ENCODE peak calls at places on chromosomes 16 and 17, in nine cellular contexts. One of them, this sample, is unnamed.

GRCh38 chr17:55334881-55335523 is 70.2 kb downstream of the HLF start:
- DNase-seq in AG10803: no peak
- DNase-seq in GM23338: peak
- DNase-seq in lung: no peak
- DNase-seq in uterus: no peak
- DNase-seq in GM12864: no peak
- DNase-seq in osteocyte: peak
- DNase-seq in colonic mucosa: no peak
- DNase-seq in neural progenitor cell: no peak
- DNase-seq in this sample: no peak

GRCh38 chr16:75532791-75533190 is 3.1 kb downstream of the CHST5 start:
- DNase-seq in AG10803: no peak
- DNase-seq in GM23338: no peak
- DNase-seq in lung: no peak
- DNase-seq in uterus: no peak
- DNase-seq in GM12864: no peak
- DNase-seq in osteocyte: no peak
- DNase-seq in colonic mucosa: no peak
- DNase-seq in neural progenitor cell: no peak
- DNase-seq in this sample: no peak

GRCh38 chr16:65388592-65388991 is 266.7 kb upstream of the CDH11 start:
- DNase-seq in AG10803: no peak
- DNase-seq in GM23338: no peak
- DNase-seq in lung: no peak
- DNase-seq in uterus: no peak
- DNase-seq in GM12864: no peak
- DNase-seq in osteocyte: no peak
- DNase-seq in colonic mucosa: no peak
- DNase-seq in neural progenitor cell: no peak
- DNase-seq in this sample: no peak

GRCh38 chr17:60170835-60171752 is 21.3 kb downstream of the CA4 start:
- DNase-seq in AG10803: peak
- DNase-seq in GM23338: no peak
- DNase-seq in lung: no peak
- DNase-seq in uterus: no peak
- DNase-seq in GM12864: no peak
- DNase-seq in osteocyte: no peak
- DNase-seq in colonic mucosa: no peak
- DNase-seq in neural progenitor cell: no peak
- DNase-seq in this sample: no peak

GRCh38 chr16:66161942-66162341 is 204.5 kb upstream of the CDH5 start:
- DNase-seq in AG10803: no peak
- DNase-seq in GM23338: no peak
- DNase-seq in lung: no peak
- DNase-seq in uterus: no peak
- DNase-seq in GM12864: no peak
- DNase-seq in osteocyte: no peak
- DNase-seq in colonic mucosa: no peak
- DNase-seq in neural progenitor cell: no peak
- DNase-seq in this sample: no peak

GRCh38 chr16:3980311-3981111 is 100.0 kb upstream of the CREBBP start:
- DNase-seq in AG10803: peak
- DNase-seq in GM23338: no peak
- DNase-seq in lung: no peak
- DNase-seq in uterus: no peak
- DNase-seq in GM12864: no peak
- DNase-seq in osteocyte: no peak
- DNase-seq in colonic mucosa: no peak
- DNase-seq in neural progenitor cell: no peak
- DNase-seq in this sample: no peak

GRCh38 chr17:6940186-6940649 is 55.6 kb upstream of the ALOX12 start:
- DNase-seq in AG10803: peak
- DNase-seq in GM23338: no peak
- DNase-seq in lung: no peak
- DNase-seq in uterus: peak
- DNase-seq in GM12864: no peak
- DNase-seq in osteocyte: no peak
- DNase-seq in colonic mucosa: no peak
- DNase-seq in neural progenitor cell: no peak
- DNase-seq in this sample: no peak

GRCh38 chr17:75723201-75723930 is 2.1 kb downstream of the ITGB4 start:
- DNase-seq in AG10803: no peak
- DNase-seq in GM23338: no peak
- DNase-seq in lung: no peak
- DNase-seq in uterus: no peak
- DNase-seq in GM12864: no peak
- DNase-seq in osteocyte: no peak
- DNase-seq in colonic mucosa: peak
- DNase-seq in neural progenitor cell: no peak
- DNase-seq in this sample: peak

GRCh38 chr16:11499295-11500089 is 87.2 kb downstream of the LITAF start:
- DNase-seq in AG10803: no peak
- DNase-seq in GM23338: peak
- DNase-seq in lung: no peak
- DNase-seq in uterus: no peak
- DNase-seq in GM12864: no peak
- DNase-seq in osteocyte: no peak
- DNase-seq in colonic mucosa: no peak
- DNase-seq in neural progenitor cell: no peak
- DNase-seq in this sample: no peak

GRCh38 chr16:15808071-15808470 is 48.8 kb downstream of the MYH11 start:
- DNase-seq in AG10803: no peak
- DNase-seq in GM23338: no peak
- DNase-seq in lung: no peak
- DNase-seq in uterus: no peak
- DNase-seq in GM12864: no peak
- DNase-seq in osteocyte: no peak
- DNase-seq in colonic mucosa: no peak
- DNase-seq in neural progenitor cell: no peak
- DNase-seq in this sample: no peak

GRCh38 chr17:9132291-9132690 is 111.0 kb downstream of the NTN1 start:
- DNase-seq in AG10803: no peak
- DNase-seq in GM23338: no peak
- DNase-seq in lung: no peak
- DNase-seq in uterus: no peak
- DNase-seq in GM12864: no peak
- DNase-seq in osteocyte: no peak
- DNase-seq in colonic mucosa: no peak
- DNase-seq in neural progenitor cell: no peak
- DNase-seq in this sample: no peak

GRCh38 chr17:1074886-1075665 is 78.1 kb downstream of the TIMM22 start:
- DNase-seq in AG10803: no peak
- DNase-seq in GM23338: no peak
- DNase-seq in lung: no peak
- DNase-seq in uterus: no peak
- DNase-seq in GM12864: no peak
- DNase-seq in osteocyte: no peak
- DNase-seq in colonic mucosa: no peak
- DNase-seq in neural progenitor cell: no peak
- DNase-seq in this sample: no peak

GRCh38 chr17:2243953-2244352 is 59.6 kb downstream of the SMG6 start:
- DNase-seq in AG10803: peak
- DNase-seq in GM23338: no peak
- DNase-seq in lung: no peak
- DNase-seq in uterus: no peak
- DNase-seq in GM12864: no peak
- DNase-seq in osteocyte: no peak
- DNase-seq in colonic mucosa: no peak
- DNase-seq in neural progenitor cell: no peak
- DNase-seq in this sample: no peak

GRCh38 chr17:48611213-48611612 is 396 bp upstream of the HOXB7 start:
- DNase-seq in AG10803: no peak
- DNase-seq in GM23338: no peak
- DNase-seq in lung: no peak
- DNase-seq in uterus: no peak
- DNase-seq in GM12864: no peak
- DNase-seq in osteocyte: no peak
- DNase-seq in colonic mucosa: no peak
- DNase-seq in neural progenitor cell: no peak
- DNase-seq in this sample: no peak

GRCh38 chr16:12588510-12588909 is 215.2 kb downstream of the CPPED1 start:
- DNase-seq in AG10803: no peak
- DNase-seq in GM23338: no peak
- DNase-seq in lung: no peak
- DNase-seq in uterus: no peak
- DNase-seq in GM12864: no peak
- DNase-seq in osteocyte: no peak
- DNase-seq in colonic mucosa: no peak
- DNase-seq in neural progenitor cell: no peak
- DNase-seq in this sample: no peak
- TF ChIP-seq CTCF in AG10803: no peak
- TF ChIP-seq CTCF in GM23338: no peak
- TF ChIP-seq CTCF in lung: no peak
- TF ChIP-seq CTCF in uterus: no peak
- TF ChIP-seq CTCF in GM12864: no peak
- TF ChIP-seq CTCF in osteocyte: no peak
- TF ChIP-seq CTCF in colonic mucosa: no peak
- TF ChIP-seq CTCF in neural progenitor cell: no peak
- TF ChIP-seq CTCF in this sample: no peak

GRCh38 chr16:63614421-63614820 is 1507.4 kb downstream of the CDH11 start:
- DNase-seq in AG10803: no peak
- DNase-seq in GM23338: no peak
- DNase-seq in lung: no peak
- DNase-seq in uterus: no peak
- DNase-seq in GM12864: no peak
- DNase-seq in osteocyte: no peak
- DNase-seq in colonic mucosa: no peak
- DNase-seq in neural progenitor cell: no peak
- DNase-seq in this sample: no peak

GRCh38 chr16:63617047-63617989 is 1504.5 kb downstream of the CDH11 start:
- DNase-seq in AG10803: no peak
- DNase-seq in GM23338: peak
- DNase-seq in lung: no peak
- DNase-seq in uterus: no peak
- DNase-seq in GM12864: no peak
- DNase-seq in osteocyte: no peak
- DNase-seq in colonic mucosa: peak
- DNase-seq in neural progenitor cell: no peak
- DNase-seq in this sample: peak

GRCh38 chr16:63612462-63613227 is 1509.2 kb downstream of the CDH11 start:
- DNase-seq in AG10803: no peak
- DNase-seq in GM23338: peak
- DNase-seq in lung: no peak
- DNase-seq in uterus: no peak
- DNase-seq in GM12864: no peak
- DNase-seq in osteocyte: no peak
- DNase-seq in colonic mucosa: no peak
- DNase-seq in neural progenitor cell: peak
- DNase-seq in this sample: no peak

GRCh38 chr16:63617990-63618763 is 1503.7 kb downstream of the CDH11 start:
- DNase-seq in AG10803: no peak
- DNase-seq in GM23338: peak
- DNase-seq in lung: no peak
- DNase-seq in uterus: no peak
- DNase-seq in GM12864: no peak
- DNase-seq in osteocyte: no peak
- DNase-seq in colonic mucosa: peak
- DNase-seq in neural progenitor cell: no peak
- DNase-seq in this sample: peak

DNA sequence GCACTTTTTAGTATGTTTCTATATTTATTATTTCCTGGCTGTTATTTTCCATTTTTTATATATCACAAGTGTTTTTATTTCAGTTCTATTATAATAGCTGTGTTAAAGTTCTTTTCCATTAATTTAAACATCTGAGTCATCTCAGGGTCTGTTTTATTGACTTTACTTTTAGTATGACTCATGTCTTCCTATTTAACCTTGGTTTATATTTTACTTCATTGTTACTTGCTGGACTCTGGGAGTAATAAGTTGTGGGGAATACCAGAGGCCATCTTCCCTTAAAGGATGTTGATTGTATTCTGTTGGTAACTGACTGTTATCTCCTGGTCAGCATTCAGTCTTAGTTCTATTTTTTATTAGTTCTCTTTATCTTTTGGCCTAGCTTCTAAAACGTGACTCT is 1508.2 kb downstream of the CDH11 start:
- DNase-seq in AG10803: no peak
- DNase-seq in GM23338: no peak
- DNase-seq in lung: no peak
- DNase-seq in uterus: no peak
- DNase-seq in GM12864: no peak
- DNase-seq in osteocyte: no peak
- DNase-seq in colonic mucosa: no peak
- DNase-seq in neural progenitor cell: no peak
- DNase-seq in this sample: no peak
- TF ChIP-seq CTCF in AG10803: no peak
- TF ChIP-seq CTCF in GM23338: no peak
- TF ChIP-seq CTCF in lung: no peak
- TF ChIP-seq CTCF in uterus: no peak
- TF ChIP-seq CTCF in GM12864: no peak
- TF ChIP-seq CTCF in osteocyte: no peak
- TF ChIP-seq CTCF in colonic mucosa: no peak
- TF ChIP-seq CTCF in neural progenitor cell: no peak
- TF ChIP-seq CTCF in this sample: no peak

GRCh38 chr16:2531696-2532493 is 687 bp upstream of the CEMP1 start:
- DNase-seq in AG10803: peak
- DNase-seq in GM23338: peak
- DNase-seq in lung: peak
- DNase-seq in uterus: peak
- DNase-seq in GM12864: peak
- DNase-seq in osteocyte: peak
- DNase-seq in colonic mucosa: peak
- DNase-seq in neural progenitor cell: peak
- DNase-seq in this sample: peak
- TF ChIP-seq CTCF in AG10803: no peak
- TF ChIP-seq CTCF in GM23338: no peak
- TF ChIP-seq CTCF in lung: no peak
- TF ChIP-seq CTCF in uterus: peak
- TF ChIP-seq CTCF in GM12864: no peak
- TF ChIP-seq CTCF in osteocyte: no peak
- TF ChIP-seq CTCF in colonic mucosa: no peak
- TF ChIP-seq CTCF in neural progenitor cell: no peak
- TF ChIP-seq CTCF in this sample: no peak

DNA sequence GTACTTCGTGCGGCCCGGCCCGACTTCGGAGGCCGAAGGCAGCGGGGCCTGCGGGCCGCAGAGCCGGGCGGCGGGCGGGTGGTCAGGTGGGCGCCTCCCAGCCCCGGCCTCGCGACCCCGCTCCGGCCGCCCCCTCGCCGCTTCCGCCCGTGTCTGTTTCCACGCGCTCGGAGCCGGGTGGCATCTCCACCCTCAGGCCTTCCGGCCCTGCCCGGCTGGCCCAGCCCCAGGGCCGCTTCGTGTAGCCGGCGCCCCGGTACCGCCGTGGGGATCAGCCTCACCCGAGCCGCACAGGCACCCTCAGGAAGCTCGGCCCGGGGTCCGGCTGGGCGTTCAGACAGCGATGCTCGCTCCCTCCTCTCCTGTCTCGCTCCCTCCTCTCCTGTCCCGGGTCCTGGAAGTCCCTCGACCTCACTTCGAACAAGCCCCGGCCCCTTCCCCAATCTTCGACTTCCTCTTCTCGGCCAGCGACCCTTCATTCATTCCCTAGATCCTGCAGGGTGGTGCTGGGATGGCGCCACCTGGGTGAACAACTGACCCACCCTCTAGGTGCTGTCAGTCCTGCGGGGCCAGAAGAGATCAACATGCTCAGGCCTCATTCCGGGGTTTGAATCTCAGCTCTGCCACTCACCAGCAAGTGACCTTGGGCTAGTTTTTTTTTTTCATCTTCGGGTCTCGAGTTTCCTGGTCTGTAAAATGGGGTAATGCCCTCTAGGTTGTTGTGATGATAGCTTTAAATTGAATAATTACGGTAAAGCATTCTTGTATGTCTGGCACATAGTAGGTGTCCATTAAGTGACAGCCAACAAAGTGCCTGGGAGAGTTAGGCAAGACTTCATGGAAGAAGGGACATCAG is 611 bp downstream of the VPS4A start:
- DNase-seq in AG10803: peak
- DNase-seq in GM23338: peak
- DNase-seq in lung: no peak
- DNase-seq in uterus: no peak
- DNase-seq in GM12864: no peak
- DNase-seq in osteocyte: no peak
- DNase-seq in colonic mucosa: peak
- DNase-seq in neural progenitor cell: peak
- DNase-seq in this sample: peak
- TF ChIP-seq CTCF in AG10803: no peak
- TF ChIP-seq CTCF in GM23338: peak
- TF ChIP-seq CTCF in lung: no peak
- TF ChIP-seq CTCF in uterus: no peak
- TF ChIP-seq CTCF in GM12864: peak
- TF ChIP-seq CTCF in osteocyte: no peak
- TF ChIP-seq CTCF in colonic mucosa: no peak
- TF ChIP-seq CTCF in neural progenitor cell: peak
- TF ChIP-seq CTCF in this sample: no peak